ENCODE peak calls at places on chromosomes 12 and 14, in four cellular contexts. P is A549, V is GM12878, L is IMR-90. K is an unnamed sample.

GRCh38 chr12:105798249-105798835 is 340.4 kb downstream of the NUAK1 start:
- DNase-seq in P (no peak), V (no peak), L (no peak), K (no peak)

GRCh38 chr14:65431951-65432350 is 19.4 kb downstream of the FUT8 start:
- DNase-seq in P (no peak), V (no peak), L (peak; percentile 33), K (no peak)

GRCh38 chr14:53368714-53369191 is 215.6 kb upstream of the DDHD1 start:
- DNase-seq in P (peak; percentile 5), V (no peak), L (peak; percentile 88), K (no peak)

GRCh38 chr14:90797451-90797850 is 18.8 kb downstream of the TTC7B start:
- DNase-seq in P (no peak), V (no peak), L (no peak), K (peak; percentile 27)

GRCh38 chr14:31510222-31510621 is 22.4 kb upstream of the GPR33 start:
- DNase-seq in P (peak; percentile 33), V (no peak), L (peak; percentile 10), K (peak; percentile 12)

GRCh38 chr14:37116933-37117844 is 55.2 kb downstream of the SLC25A21 start:
- DNase-seq in P (peak; percentile 40), V (no peak), L (peak; percentile 60), K (peak; percentile 9)

GRCh38 chr12:76706099-76706498 is 57.8 kb upstream of the ZDHHC17 start:
- DNase-seq in P (no peak), V (no peak), L (peak; percentile 56), K (no peak)

GRCh38 chr14:71322660-71323250 is 415.5 kb downstream of the PCNX1 start:
- DNase-seq in P (no peak), V (peak; percentile 66), L (peak; percentile 67), K (no peak)

GRCh38 chr12:63319936-63320633 is 169.1 kb upstream of the AVPR1A start:
- DNase-seq in P (no peak), V (no peak), L (no peak), K (no peak)

GRCh38 chr14:95409472-95410307 is 90.0 kb upstream of the CLMN start:
- DNase-seq in P (no peak), V (no peak), L (no peak), K (no peak)

DNA sequence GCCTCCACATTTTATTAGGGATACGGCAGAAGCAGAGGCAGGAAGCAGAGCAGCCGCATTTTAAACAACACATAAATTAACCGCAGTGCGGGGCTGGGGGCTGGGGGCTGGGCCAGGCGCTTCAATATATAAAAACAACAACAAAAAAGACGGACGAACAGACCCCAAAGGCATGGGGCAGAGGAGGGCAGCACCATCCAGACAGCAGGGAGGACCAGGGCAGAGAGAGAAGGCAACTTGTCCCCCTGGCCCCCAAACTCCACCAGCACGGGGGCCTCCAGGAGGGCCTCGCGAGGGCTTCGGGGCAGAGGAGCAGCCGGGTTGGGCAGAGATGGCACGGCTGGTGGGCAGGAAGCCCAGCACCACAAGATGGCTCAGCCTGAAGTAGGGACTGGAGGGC is 37.1 kb downstream of the NCKAP5L start:
- DNase-seq in P (no peak), V (no peak), L (no peak), K (no peak)
- TF ChIP-seq RCOR1 in P (no peak), V (no peak), L (no peak), K (no peak)

GRCh38 chr12:12872139-12872933 is 19.0 kb upstream of the GPRC5A start:
- DNase-seq in P (peak; percentile 71), V (no peak), L (peak; percentile 88), K (no peak)
- TF ChIP-seq RCOR1 in P (no peak), V (no peak), L (no peak), K (no peak)

DNA sequence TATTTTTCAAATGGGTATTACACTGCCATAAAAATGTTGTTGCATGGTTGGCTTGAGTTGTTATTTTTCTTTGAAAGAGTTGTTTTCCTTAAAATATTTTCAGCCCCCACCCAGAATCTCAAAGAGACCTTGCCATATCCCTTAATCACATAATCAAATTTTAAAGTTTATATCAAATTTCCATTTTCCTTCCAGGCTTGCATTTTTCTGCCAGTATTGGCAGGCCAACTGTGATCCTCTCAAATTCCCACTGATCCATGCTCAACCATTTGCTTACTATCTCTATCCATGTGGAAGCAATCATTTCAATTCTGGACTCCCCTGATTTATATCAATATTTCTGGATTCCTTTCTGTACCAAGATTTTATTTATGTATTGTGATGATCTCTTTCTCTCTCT is 64.1 kb upstream of the PYGL start:
- DNase-seq in P (no peak), V (no peak), L (no peak), K (no peak)
- TF ChIP-seq RCOR1 in P (no peak), V (no peak), L (no peak), K (no peak)

GRCh38 chr12:16272222-16272621 is 5.3 kb downstream of the SLC15A5 start:
- DNase-seq in P (no peak), V (no peak), L (peak; percentile 2), K (no peak)
- TF ChIP-seq RCOR1 in P (no peak), V (no peak), L (no peak), K (no peak)

GRCh38 chr12:4909734-4910501 is at the start of gene KCNA1:
- DNase-seq in P (no peak), V (no peak), L (no peak), K (no peak)

GRCh38 chr12:4910502-4911315 is 1.0 kb downstream of the KCNA1 start:
- DNase-seq in P (no peak), V (no peak), L (no peak), K (no peak)

GRCh38 chr12:4911316-4911994 is 1.8 kb downstream of the KCNA1 start:
- DNase-seq in P (no peak), V (no peak), L (no peak), K (no peak)

GRCh38 chr12:4908694-4909396 is 860 bp upstream of the KCNA1 start:
- DNase-seq in P (no peak), V (no peak), L (no peak), K (no peak)

GRCh38 chr12:4909397-4909733 is 340 bp upstream of the KCNA1 start:
- DNase-seq in P (no peak), V (no peak), L (no peak), K (no peak)
- TF ChIP-seq RCOR1 in P (no peak), V (no peak), L (no peak), K (no peak)

DNA sequence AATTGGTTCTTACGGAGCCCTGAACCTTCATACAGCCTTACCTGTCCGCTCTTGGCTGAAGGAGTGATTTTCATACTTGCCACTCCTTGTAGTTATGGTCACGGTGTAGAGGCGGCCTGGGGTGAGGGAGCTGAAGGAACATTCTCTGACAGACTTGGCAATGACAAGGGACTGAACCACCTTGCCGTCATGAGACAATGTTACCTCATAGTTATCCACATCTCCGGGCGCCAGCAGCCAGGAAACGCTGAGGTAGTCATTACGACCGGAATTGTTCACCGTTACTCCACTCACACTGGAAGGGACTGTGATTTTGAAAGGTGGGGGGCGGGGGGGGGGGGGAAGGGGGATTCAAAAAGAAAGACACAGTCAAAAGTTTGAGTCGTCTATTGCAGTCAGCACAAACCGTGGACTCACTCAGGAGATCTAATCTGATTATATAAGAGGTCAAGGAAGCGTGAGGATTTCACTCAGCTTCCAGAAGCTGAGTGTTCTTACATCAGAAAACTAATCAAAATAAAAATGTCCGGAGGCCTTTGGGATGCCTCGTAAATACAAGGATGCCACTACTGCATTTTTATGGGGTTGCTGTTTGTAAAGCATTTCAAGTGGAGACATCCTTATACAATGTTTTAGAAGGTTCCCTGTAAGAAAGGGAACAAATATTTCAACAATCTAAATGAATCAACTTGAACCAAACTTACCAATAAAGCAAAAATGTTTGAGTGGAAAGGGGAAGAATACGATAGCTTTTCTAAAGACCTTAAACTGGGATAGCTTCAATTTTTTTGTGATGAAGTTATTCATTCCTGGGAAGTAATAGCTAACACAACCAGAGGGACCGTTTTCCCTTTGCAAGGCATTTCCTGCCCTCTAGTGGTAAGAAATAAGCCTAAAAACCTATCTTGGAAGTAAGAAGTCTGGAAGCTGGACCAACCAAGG is 60.6 kb downstream of the PTPRB start:
- DNase-seq in P (peak; percentile 51), V (peak; percentile 7), L (peak; percentile 85), K (peak; percentile 39)
- TF ChIP-seq RCOR1 in P (no peak), V (no peak), L (no peak), K (no peak)